ENCODE peak calls at places on chromosomes 16 and 17, in five cellular contexts. X is A549, I is tibial artery, W is astrocyte of the cerebellum, Z is mammary epithelial cell. R is an unnamed sample.

GRCh38 chr17:76529643-76530488 is 7.6 kb downstream of the CYGB start:
- DNase-seq in X (no peak), I (peak), W (no peak), Z (peak), R (peak)

GRCh38 chr17:33292981-33293867 is at the start of gene ASIC2:
- DNase-seq in X (peak), I (peak), W (no peak), Z (peak), R (no peak)

GRCh38 chr16:1713331-1713730 is 7.3 kb downstream of the MAPK8IP3 start:
- DNase-seq in X (no peak), I (no peak), W (no peak), Z (no peak), R (no peak)

GRCh38 chr16:2857451-2858244 is at the start of gene PRSS22:
- DNase-seq in X (no peak), I (peak), W (no peak), Z (peak), R (no peak)

GRCh38 chr17:28916302-28916934 is 13.5 kb upstream of the DHRS13 start:
- DNase-seq in X (peak), I (no peak), W (peak), Z (no peak), R (peak)

GRCh38 chr16:2237552-2238395 is 1.5 kb downstream of the DNASE1L2 start:
- DNase-seq in X (no peak), I (no peak), W (no peak), Z (no peak), R (no peak)

GRCh38 chr17:46833840-46834208 is 15.3 kb upstream of the WNT3 start:
- DNase-seq in X (no peak), I (no peak), W (no peak), Z (no peak), R (no peak)

GRCh38 chr17:74253036-74253435 is 21.0 kb upstream of the DNAI2 start:
- DNase-seq in X (no peak), I (no peak), W (no peak), Z (no peak), R (no peak)

GRCh38 chr17:15269690-15270089 is 4.6 kb upstream of the PMP22 start:
- DNase-seq in X (no peak), I (no peak), W (no peak), Z (no peak), R (no peak)

GRCh38 chr17:17344507-17345293 is 41.5 kb downstream of the NT5M start:
- DNase-seq in X (no peak), I (peak), W (no peak), Z (no peak), R (no peak)

GRCh38 chr16:52825882-52826281 is 226.8 kb downstream of the CHD9NB start:
- DNase-seq in X (no peak), I (no peak), W (no peak), Z (peak), R (no peak)

GRCh38 chr17:45405250-45406086 is 27.2 kb downstream of the ARHGAP27 start:
- DNase-seq in X (no peak), I (no peak), W (no peak), Z (no peak), R (no peak)

GRCh38 chr17:49210158-49211029 is at the start of the genes ABI3 and GNGT2:
- DNase-seq in X (no peak), I (no peak), W (no peak), Z (no peak), R (no peak)

GRCh38 chr17:83012873-83013778 is 66.3 kb upstream of the METRNL start:
- DNase-seq in X (no peak), I (no peak), W (peak), Z (peak), R (no peak)

GRCh38 chr16:27195941-27196595 is 7.3 kb upstream of the KDM8 start:
- DNase-seq in X (no peak), I (no peak), W (no peak), Z (no peak), R (no peak)

GRCh38 chr17:4533522-4534502 is 21.4 kb downstream of the MYBBP1A start:
- DNase-seq in X (no peak), I (no peak), W (no peak), Z (no peak), R (no peak)

GRCh38 chr16:85935391-85935956 is 36.5 kb downstream of the IRF8 start:
- DNase-seq in X (no peak), I (no peak), W (no peak), Z (no peak), R (no peak)

GRCh38 chr16:30068750-30069574 is 3.4 kb downstream of the ALDOA start:
- DNase-seq in X (no peak), I (no peak), W (no peak), Z (peak), R (no peak)

GRCh38 chr17:79552405-79552804 is 58.4 kb downstream of the RBFOX3 start:
- DNase-seq in X (no peak), I (no peak), W (no peak), Z (no peak), R (no peak)

GRCh38 chr16:27995378-27995777 is 68.1 kb downstream of the GSG1L start:
- DNase-seq in X (no peak), I (no peak), W (no peak), Z (no peak), R (no peak)

GRCh38 chr16:80347900-80348299 is 192.9 kb upstream of the DYNLRB2 start:
- DNase-seq in X (no peak), I (peak), W (no peak), Z (no peak), R (no peak)

GRCh38 chr17:59454633-59455105 is 110.7 kb upstream of the DHX40 start:
- DNase-seq in X (no peak), I (no peak), W (no peak), Z (peak), R (no peak)

GRCh38 chr16:24670623-24671454 is 58.6 kb upstream of the TNRC6A start:
- DNase-seq in X (peak), I (peak), W (peak), Z (peak), R (peak)

GRCh38 chr16:73771196-73771595 is 525.4 kb upstream of the PSMD7 start:
- DNase-seq in X (no peak), I (no peak), W (no peak), Z (peak), R (no peak)

GRCh38 chr16:24253192-24253591 is 2.9 kb upstream of the CACNG3 start:
- DNase-seq in X (peak), I (no peak), W (no peak), Z (peak), R (no peak)

GRCh38 chr16:77143364-77143763 is 47.6 kb upstream of the MON1B start:
- DNase-seq in X (no peak), I (no peak), W (no peak), Z (no peak), R (no peak)

GRCh38 chr17:5381542-5381941 is 37.9 kb downstream of the NUP88 start:
- DNase-seq in X (no peak), I (no peak), W (peak), Z (peak), R (no peak)

GRCh38 chr16:1526608-1527555 is 6.6 kb upstream of the TMEM204 start:
- DNase-seq in X (no peak), I (no peak), W (no peak), Z (no peak), R (no peak)

GRCh38 chr16:80174416-80174815 is 366.4 kb upstream of the DYNLRB2 start:
- DNase-seq in X (no peak), I (no peak), W (peak), Z (peak), R (no peak)

GRCh38 chr17:9666461-9667050 is 21.2 kb downstream of the USP43 start:
- DNase-seq in X (no peak), I (no peak), W (no peak), Z (no peak), R (no peak)

GRCh38 chr17:80941171-80941570 is 50.5 kb upstream of the CHMP6 start:
- DNase-seq in X (no peak), I (peak), W (no peak), Z (no peak), R (no peak)

GRCh38 chr17:80943346-80944145 is 48.1 kb upstream of the CHMP6 start:
- DNase-seq in X (no peak), I (peak), W (no peak), Z (no peak), R (no peak)

GRCh38 chr17:80944326-80944725 is 47.3 kb upstream of the CHMP6 start:
- DNase-seq in X (no peak), I (peak), W (no peak), Z (no peak), R (no peak)

GRCh38 chr17:80941743-80942211 is 49.9 kb upstream of the CHMP6 start:
- DNase-seq in X (no peak), I (peak), W (peak), Z (no peak), R (no peak)

DNA sequence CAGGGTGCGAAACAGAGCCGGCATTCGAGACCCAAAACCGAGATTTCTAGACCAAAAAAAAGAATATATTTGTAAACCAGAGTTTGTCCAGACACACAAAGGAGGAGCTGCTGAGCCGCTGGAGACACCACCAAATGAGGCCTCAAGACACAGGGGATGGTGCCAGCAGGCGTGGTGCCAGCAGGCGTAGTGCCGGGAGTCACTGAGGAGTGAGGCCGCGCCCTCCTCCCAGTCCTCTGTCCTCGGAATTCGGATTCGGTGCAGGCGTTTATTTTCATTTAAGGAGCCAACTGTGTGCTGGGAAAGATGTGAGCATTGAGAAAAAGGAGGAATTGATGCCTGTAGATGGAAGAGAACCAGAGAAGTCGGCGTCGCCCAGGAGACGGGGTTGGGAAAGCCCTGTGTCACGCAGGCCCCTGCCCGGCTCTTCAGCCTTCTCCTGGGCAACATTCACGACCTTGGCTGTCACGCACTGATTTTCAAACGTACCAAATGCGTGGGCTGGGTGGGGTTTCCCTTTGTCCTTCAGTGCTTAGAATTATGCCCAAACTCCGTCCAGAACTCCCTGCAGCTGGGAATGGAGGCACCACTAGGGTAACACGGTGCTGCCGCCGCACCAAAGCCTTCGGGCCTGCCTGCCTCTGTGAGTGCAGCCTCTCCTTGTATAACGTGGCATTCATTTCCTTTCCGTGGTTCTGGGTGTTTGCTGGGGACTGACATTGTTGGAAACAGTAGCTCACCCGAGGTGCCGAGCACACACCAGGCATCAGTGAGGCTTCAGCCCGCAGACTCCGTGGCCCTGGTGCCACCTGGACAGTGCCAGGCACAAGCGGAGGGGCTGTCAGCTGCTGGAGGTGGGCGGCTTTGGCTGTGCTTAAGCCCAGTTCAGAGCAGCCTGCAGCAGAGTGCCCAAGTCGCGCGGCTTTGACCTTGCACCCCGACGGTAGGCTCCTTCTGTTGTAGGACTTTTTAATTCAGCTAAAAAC is 49.0 kb upstream of the CHMP6 start:
- DNase-seq in X (no peak), I (peak), W (peak), Z (no peak), R (peak)
- TF ChIP-seq CTCF in X (no peak), I (no peak), W (peak), Z (no peak), R (no peak)

GRCh38 chr16:7268182-7268581 is 64.5 kb upstream of the RBFOX1 start:
- DNase-seq in X (peak), I (no peak), W (no peak), Z (peak), R (peak)
- TF ChIP-seq CTCF in X (no peak), I (no peak), W (peak), Z (no peak), R (peak)

GRCh38 chr16:11125936-11126335 is 130.1 kb downstream of the SOCS1 start:
- DNase-seq in X (no peak), I (peak), W (no peak), Z (no peak), R (no peak)
- TF ChIP-seq CTCF in X (no peak), I (no peak), W (no peak), Z (no peak), R (no peak)

GRCh38 chr16:67349172-67349571 is 22.6 kb downstream of the LRRC36 start:
- DNase-seq in X (no peak), I (no peak), W (peak), Z (peak), R (no peak)
- TF ChIP-seq CTCF in X (peak), I (peak), W (peak), Z (peak), R (peak)

DNA sequence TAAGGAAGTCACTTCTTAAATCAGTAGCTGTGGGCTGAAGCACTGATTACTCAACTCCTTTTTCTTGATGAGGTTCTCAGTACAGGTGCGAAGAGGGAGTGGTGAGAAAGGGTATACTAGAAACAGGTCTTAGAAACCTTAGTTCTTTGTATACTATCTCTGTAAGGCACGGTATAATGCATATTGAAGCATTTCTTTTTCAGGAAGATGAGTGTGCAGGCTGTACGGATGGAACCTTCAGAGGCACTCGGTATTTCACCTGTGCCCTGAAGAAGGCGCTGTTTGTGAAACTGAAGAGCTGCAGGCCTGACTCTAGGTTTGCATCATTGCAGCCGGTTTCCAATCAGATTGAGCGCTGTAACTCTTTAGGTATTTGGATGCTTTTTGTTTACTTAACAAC is 39.2 kb downstream of the CYLD start:
- DNase-seq in X (no peak), I (no peak), W (no peak), Z (no peak), R (no peak)
- TF ChIP-seq CTCF in X (no peak), I (no peak), W (peak), Z (peak), R (no peak)

DNA sequence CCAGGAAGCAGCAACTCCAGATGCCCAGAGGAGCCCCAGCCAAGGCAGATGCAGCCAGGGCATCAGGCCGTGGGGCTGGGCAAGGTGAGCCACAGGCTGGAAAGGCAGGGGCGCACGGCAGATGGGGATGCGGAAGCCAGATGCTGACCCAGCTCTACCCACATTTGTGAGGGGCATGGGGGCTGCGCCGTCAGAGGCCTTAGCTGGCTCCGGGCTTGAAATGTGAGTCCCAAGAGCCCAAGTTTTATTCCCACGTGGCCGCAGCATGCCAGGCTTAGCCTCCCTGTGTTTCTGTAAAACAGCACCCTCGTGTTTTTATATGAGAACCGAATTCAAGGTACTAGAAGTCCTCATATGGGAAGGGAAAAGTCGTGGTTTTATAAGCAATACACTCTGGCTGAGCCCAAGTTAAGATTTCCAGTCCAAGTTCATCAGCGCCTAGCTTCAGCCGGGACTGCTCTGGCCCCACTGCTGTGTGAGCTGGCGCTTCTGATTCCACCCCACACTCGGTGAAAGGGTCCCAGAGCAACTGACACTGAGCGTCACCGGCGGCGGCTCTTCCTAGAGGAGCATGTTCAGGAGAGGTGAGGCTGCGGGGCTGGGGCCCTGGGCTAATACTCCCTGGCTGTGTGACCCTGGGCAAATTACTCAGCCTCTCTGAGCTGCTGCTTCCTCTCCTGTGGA is 6.7 kb upstream of the C16orf95 start:
- DNase-seq in X (no peak), I (no peak), W (no peak), Z (no peak), R (no peak)
- TF ChIP-seq CTCF in X (no peak), I (no peak), W (no peak), Z (no peak), R (no peak)